ENCODE peak calls at places on chromosome 6, in seven cellular contexts. Z, G, L, D, P, X and W are unnamed samples.
A peak's percentile ranks its signal among the peaks of the same experiment; 100 is the strongest.

GRCh38 chr6:12890171-12890790 is 173.7 kb downstream of the PHACTR1 start:
- DNase-seq in X (no peak), L (no peak), G (no peak), P (no peak), Z (no peak), D (no peak), W (no peak)

GRCh38 chr6:148723484-148723883 is 23.3 kb upstream of the UST start:
- DNase-seq in Z (no peak), L (peak; percentile 96), G (peak; percentile 96), D (no peak), X (peak; percentile 84), P (no peak), W (no peak)

GRCh38 chr6:33850294-33850693 is 46.5 kb upstream of the MLN start:
- DNase-seq in P (no peak), D (no peak), L (no peak), Z (no peak), G (no peak), X (no peak), W (no peak)

GRCh38 chr6:130643361-130643760 is 183.8 kb upstream of the SMLR1 start:
- DNase-seq in G (no peak), P (no peak), Z (no peak), L (no peak), X (no peak), D (no peak), W (no peak)

GRCh38 chr6:161618816-161619454 is 345.1 kb upstream of the AGPAT4 start:
- DNase-seq in X (peak; percentile 49), P (no peak), L (no peak), Z (peak; percentile 31), D (peak; percentile 17), G (peak; percentile 77), W (no peak)

GRCh38 chr6:28742668-28743270 is 181.0 kb downstream of the TRIM27 start:
- DNase-seq in D (no peak), Z (peak; percentile 24), L (peak; percentile 72), P (no peak), G (peak; percentile 29), X (peak; percentile 38), W (no peak)

GRCh38 chr6:28522594-28523557 is 2.8 kb upstream of the GPX5 start:
- DNase-seq in L (no peak), X (no peak), Z (no peak), G (no peak), D (no peak), P (peak; percentile 31), W (no peak)

GRCh38 chr6:137736048-137736846 is 130.8 kb upstream of the TNFAIP3 start:
- DNase-seq in D (no peak), P (peak; percentile 11), Z (no peak), L (no peak), G (no peak), X (no peak), W (no peak)

GRCh38 chr6:17836298-17836697 is 129.6 kb upstream of the NUP153 start:
- DNase-seq in P (no peak), D (no peak), L (no peak), Z (no peak), X (no peak), G (no peak), W (no peak)

GRCh38 chr6:97958143-97958542 is 675.1 kb upstream of the MMS22L start:
- DNase-seq in X (peak; percentile 3), Z (peak; percentile 12), G (no peak), L (no peak), D (peak; percentile 4), P (no peak), W (no peak)

GRCh38 chr6:170147056-170147787 is 143.7 kb downstream of the DLL1 start:
- DNase-seq in Z (no peak), L (no peak), G (no peak), D (no peak), X (no peak), P (no peak), W (no peak)

GRCh38 chr6:24554474-24554873 is 59.7 kb downstream of the ALDH5A1 start:
- DNase-seq in P (no peak), G (no peak), Z (no peak), D (no peak), L (no peak), X (no peak), W (no peak)

DNA sequence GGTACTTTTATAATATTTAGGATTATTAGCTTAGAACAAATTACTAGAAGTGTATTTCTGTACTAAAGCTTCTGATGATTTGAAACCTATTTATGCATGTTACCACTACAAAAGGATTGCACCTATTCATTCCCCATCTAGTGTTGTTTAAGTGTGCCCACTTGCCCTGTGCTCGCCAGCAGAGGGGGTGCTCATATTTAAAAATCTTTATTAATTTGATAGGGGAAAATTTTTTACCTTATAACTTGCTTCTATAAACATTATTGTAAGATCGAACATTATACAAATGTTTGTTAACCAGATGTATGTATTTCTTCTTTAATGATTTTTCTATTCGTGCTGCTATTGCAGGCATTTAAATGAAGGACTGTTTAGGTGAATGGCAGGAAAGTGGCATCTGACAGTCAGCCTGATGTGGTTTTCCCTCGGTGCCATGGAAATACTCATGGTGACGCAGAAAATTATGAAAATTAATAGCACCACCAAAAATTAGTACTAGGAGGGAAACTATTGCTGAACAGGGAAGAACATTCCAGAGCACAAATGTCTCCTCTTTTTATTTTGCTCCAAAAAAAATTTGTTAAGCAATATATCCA is 44.1 kb upstream of the FNDC1 start:
- DNase-seq in Z (no peak), X (no peak), D (no peak), L (no peak), G (no peak), P (no peak), W (no peak)
- TF ChIP-seq CTCF in Z (peak; percentile 40), X (peak; percentile 33), D (no peak), L (peak; percentile 23), G (peak; percentile 37), P (peak; percentile 49), W (peak; percentile 55)

DNA sequence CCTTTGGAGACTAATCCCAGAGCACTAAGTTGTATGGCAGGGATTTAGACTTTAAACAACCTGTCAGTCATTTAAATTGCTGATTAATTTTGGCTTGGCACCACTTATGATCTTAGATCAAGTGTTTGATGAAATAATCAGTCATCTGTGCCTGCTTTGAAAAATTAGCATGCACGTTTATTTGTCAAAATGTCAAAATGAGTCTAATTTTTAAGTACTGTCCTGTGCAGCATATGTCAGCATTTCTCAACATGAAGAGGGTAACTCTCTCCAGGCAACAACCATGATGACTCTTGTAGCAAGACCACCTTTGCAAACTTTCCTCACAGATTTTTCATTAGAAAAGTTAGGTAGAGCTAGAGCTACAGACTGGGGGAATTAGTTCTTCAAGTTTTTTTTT is 155.7 kb upstream of the GJE1 start:
- DNase-seq in P (no peak), X (no peak), L (no peak), G (no peak), D (no peak), Z (no peak), W (no peak)
- TF ChIP-seq CTCF in P (no peak), X (no peak), L (no peak), G (no peak), D (no peak), Z (no peak), W (no peak)

GRCh38 chr6:149859938-149860337 is 4.2 kb downstream of the LRP11 start:
- DNase-seq in L (no peak), X (no peak), D (no peak), Z (no peak), P (no peak), G (no peak), W (no peak)

GRCh38 chr6:149861603-149862423 is 2.3 kb downstream of the LRP11 start:
- DNase-seq in P (no peak), G (no peak), X (no peak), L (peak; percentile 69), Z (no peak), D (no peak), W (no peak)

GRCh38 chr6:149860513-149860833 is 3.7 kb downstream of the LRP11 start:
- DNase-seq in D (no peak), X (no peak), G (no peak), L (no peak), P (no peak), Z (no peak), W (no peak)

GRCh38 chr6:149859368-149859767 is 4.8 kb downstream of the LRP11 start:
- DNase-seq in Z (no peak), D (no peak), X (peak; percentile 84), G (no peak), P (no peak), L (peak; percentile 96), W (no peak)

DNA sequence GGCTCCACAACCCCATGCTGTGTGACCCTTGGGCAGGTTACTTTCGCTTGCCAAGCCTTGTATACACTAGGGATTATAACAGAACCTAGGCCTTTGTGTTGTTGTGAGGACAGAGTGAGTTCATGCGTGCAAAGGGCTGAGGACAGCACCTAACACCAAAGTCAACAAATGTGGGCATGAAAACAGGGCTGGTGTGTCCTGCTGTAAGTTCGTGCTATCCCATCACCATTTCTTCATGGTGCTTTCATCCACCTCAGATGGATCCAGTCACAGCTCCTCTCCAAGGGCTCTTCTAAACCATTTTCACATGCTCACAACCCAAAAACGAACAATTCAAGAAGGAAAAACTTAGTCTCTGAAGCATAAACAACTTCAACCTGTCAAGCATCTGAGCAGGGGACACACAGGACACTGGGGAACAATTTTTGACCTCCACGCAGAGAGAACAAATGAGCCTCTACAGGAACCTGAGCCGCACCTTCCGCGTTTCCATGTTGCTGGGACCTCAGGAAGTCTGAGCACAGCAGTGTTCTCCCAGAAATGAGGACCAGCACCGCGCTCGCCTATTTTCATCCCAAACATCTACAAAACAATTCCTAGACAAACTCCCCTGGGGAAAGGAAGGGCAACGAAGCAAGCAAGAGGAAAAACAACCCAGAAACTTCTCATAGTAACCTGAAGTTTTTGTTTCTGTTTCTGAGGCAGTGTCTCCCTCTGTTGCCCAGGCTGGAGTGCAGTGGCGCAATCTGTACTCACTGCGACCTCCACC is 3.1 kb downstream of the LRP11 start:
- DNase-seq in Z (no peak), X (peak; percentile 23), G (no peak), P (no peak), D (no peak), L (no peak), W (no peak)
- TF ChIP-seq CTCF in Z (no peak), X (no peak), G (no peak), P (no peak), D (no peak), L (peak; percentile 43), W (no peak)

GRCh38 chr6:7820288-7820835 is 90.2 kb downstream of the TXNDC5 start:
- DNase-seq in D (no peak), X (no peak), G (no peak), Z (no peak), L (no peak), P (no peak), W (no peak)

GRCh38 chr6:7823552-7823951 is 87.0 kb downstream of the TXNDC5 start:
- DNase-seq in G (no peak), L (no peak), X (no peak), P (no peak), D (no peak), Z (no peak), W (no peak)

GRCh38 chr6:7821426-7821825 is 89.2 kb downstream of the TXNDC5 start:
- DNase-seq in D (no peak), P (no peak), G (peak; percentile 55), X (peak; percentile 40), Z (no peak), L (peak; percentile 34), W (no peak)

GRCh38 chr6:7818480-7819165 is 92.0 kb downstream of the TXNDC5 start:
- DNase-seq in X (peak; percentile 35), G (peak; percentile 8), D (peak; percentile 8), P (no peak), L (no peak), Z (no peak), W (no peak)

DNA sequence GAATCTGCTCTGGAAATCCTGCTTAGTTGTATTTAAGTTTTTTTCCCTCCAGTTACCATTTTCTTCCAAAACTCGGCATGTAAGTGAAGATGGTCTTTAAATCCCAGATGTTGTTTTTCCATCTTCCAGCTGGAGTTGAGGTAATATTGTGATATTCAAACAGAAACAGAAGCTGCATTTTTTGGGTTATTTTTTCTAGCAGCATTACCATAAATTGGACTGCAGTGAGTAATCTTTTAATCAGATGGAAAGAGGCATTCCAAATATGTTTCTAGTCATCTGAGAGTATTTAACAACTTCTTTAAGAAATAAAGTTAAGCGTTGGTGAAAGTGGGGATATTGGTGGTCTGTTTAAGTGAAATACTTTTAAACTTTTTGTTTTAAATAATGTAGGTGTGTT is 90.9 kb downstream of the TXNDC5 start:
- DNase-seq in L (peak; percentile 42), P (no peak), Z (no peak), D (no peak), X (peak; percentile 43), G (peak; percentile 76), W (no peak)
- TF ChIP-seq CTCF in L (no peak), P (no peak), Z (no peak), D (no peak), X (no peak), G (no peak), W (no peak)